ENCODE peak calls at places on chromosomes 3 and 15, in five cellular contexts. One of them, this sample, is unnamed.
A peak's percentile ranks its signal among the peaks of the same experiment; 100 is the strongest.

GRCh38 chr15:99633655-99634054 is 67.9 kb downstream of the MEF2A start:
- DNase-seq in caudate nucleus: no peak
- DNase-seq in central memory CD8-positive, alpha-beta T cell: no peak
- DNase-seq in HuH-7.5: no peak
- DNase-seq in brain microvascular endothelial cell: no peak
- DNase-seq in this sample: no peak

GRCh38 chr3:183880121-183880520 is 4.6 kb downstream of the PARL start:
- DNase-seq in caudate nucleus: no peak
- DNase-seq in central memory CD8-positive, alpha-beta T cell: no peak
- DNase-seq in HuH-7.5: no peak
- DNase-seq in brain microvascular endothelial cell: no peak
- DNase-seq in this sample: no peak

GRCh38 chr3:178112134-178112533 is 424.1 kb upstream of the KCNMB2 start:
- DNase-seq in caudate nucleus: no peak
- DNase-seq in central memory CD8-positive, alpha-beta T cell: no peak
- DNase-seq in HuH-7.5: no peak
- DNase-seq in brain microvascular endothelial cell: no peak
- DNase-seq in this sample: peak; percentile 4

GRCh38 chr3:167114619-167115018 is 265.5 kb downstream of the ZBBX start:
- DNase-seq in caudate nucleus: no peak
- DNase-seq in central memory CD8-positive, alpha-beta T cell: no peak
- DNase-seq in HuH-7.5: no peak
- DNase-seq in brain microvascular endothelial cell: no peak
- DNase-seq in this sample: no peak

GRCh38 chr3:107738486-107739183 is 215.9 kb downstream of the BBX start:
- DNase-seq in caudate nucleus: no peak
- DNase-seq in central memory CD8-positive, alpha-beta T cell: no peak
- DNase-seq in HuH-7.5: no peak
- DNase-seq in brain microvascular endothelial cell: no peak
- DNase-seq in this sample: no peak

GRCh38 chr3:11770477-11771381 is 76.0 kb downstream of the TAMM41 start:
- DNase-seq in caudate nucleus: peak; percentile 41
- DNase-seq in central memory CD8-positive, alpha-beta T cell: peak; percentile 35
- DNase-seq in HuH-7.5: peak; percentile 82
- DNase-seq in brain microvascular endothelial cell: peak; percentile 84
- DNase-seq in this sample: peak; percentile 75

GRCh38 chr3:116393199-116393598 is 52.1 kb downstream of the LSAMP start:
- DNase-seq in caudate nucleus: no peak
- DNase-seq in central memory CD8-positive, alpha-beta T cell: no peak
- DNase-seq in HuH-7.5: no peak
- DNase-seq in brain microvascular endothelial cell: no peak
- DNase-seq in this sample: no peak

GRCh38 chr3:50807266-50807665 is 132.5 kb downstream of the DOCK3 start:
- DNase-seq in caudate nucleus: no peak
- DNase-seq in central memory CD8-positive, alpha-beta T cell: no peak
- DNase-seq in HuH-7.5: no peak
- DNase-seq in brain microvascular endothelial cell: no peak
- DNase-seq in this sample: peak; percentile 31

GRCh38 chr15:62254137-62254934 is 89.3 kb upstream of the C2CD4B start:
- DNase-seq in caudate nucleus: no peak
- DNase-seq in central memory CD8-positive, alpha-beta T cell: peak; percentile 35
- DNase-seq in HuH-7.5: peak; percentile 57
- DNase-seq in brain microvascular endothelial cell: peak; percentile 56
- DNase-seq in this sample: peak; percentile 38

GRCh38 chr3:133038089-133038730 is at the start of gene TMEM108:
- DNase-seq in caudate nucleus: peak; percentile 77
- DNase-seq in central memory CD8-positive, alpha-beta T cell: no peak
- DNase-seq in HuH-7.5: no peak
- DNase-seq in brain microvascular endothelial cell: peak; percentile 76
- DNase-seq in this sample: no peak

GRCh38 chr3:22372292-22372949 is 621.4 kb upstream of the ZNF385D start:
- DNase-seq in caudate nucleus: no peak
- DNase-seq in central memory CD8-positive, alpha-beta T cell: no peak
- DNase-seq in HuH-7.5: no peak
- DNase-seq in brain microvascular endothelial cell: no peak
- DNase-seq in this sample: no peak

GRCh38 chr15:100686725-100687488 is 84.5 kb downstream of the ASB7 start:
- DNase-seq in caudate nucleus: no peak
- DNase-seq in central memory CD8-positive, alpha-beta T cell: no peak
- DNase-seq in HuH-7.5: no peak
- DNase-seq in brain microvascular endothelial cell: peak; percentile 43
- DNase-seq in this sample: no peak

GRCh38 chr3:130316164-130316563 is 29.3 kb upstream of the COL6A5 start:
- DNase-seq in caudate nucleus: no peak
- DNase-seq in central memory CD8-positive, alpha-beta T cell: no peak
- DNase-seq in HuH-7.5: no peak
- DNase-seq in brain microvascular endothelial cell: no peak
- DNase-seq in this sample: peak; percentile 8

GRCh38 chr3:141979050-141979671 is 102.7 kb downstream of the ATP1B3 start:
- DNase-seq in caudate nucleus: no peak
- DNase-seq in central memory CD8-positive, alpha-beta T cell: no peak
- DNase-seq in HuH-7.5: no peak
- DNase-seq in brain microvascular endothelial cell: peak; percentile 59
- DNase-seq in this sample: peak; percentile 94

GRCh38 chr3:140753865-140754754 is 76.2 kb downstream of the TRIM42 start:
- DNase-seq in caudate nucleus: no peak
- DNase-seq in central memory CD8-positive, alpha-beta T cell: no peak
- DNase-seq in HuH-7.5: no peak
- DNase-seq in brain microvascular endothelial cell: no peak
- DNase-seq in this sample: peak; percentile 39

GRCh38 chr15:96720656-96721055 is 390.2 kb downstream of the NR2F2 start:
- DNase-seq in caudate nucleus: no peak
- DNase-seq in central memory CD8-positive, alpha-beta T cell: no peak
- DNase-seq in HuH-7.5: no peak
- DNase-seq in brain microvascular endothelial cell: no peak
- DNase-seq in this sample: no peak

GRCh38 chr3:146513386-146514051 is 30.9 kb downstream of the PLSCR1 start:
- DNase-seq in caudate nucleus: no peak
- DNase-seq in central memory CD8-positive, alpha-beta T cell: no peak
- DNase-seq in HuH-7.5: no peak
- DNase-seq in brain microvascular endothelial cell: no peak
- DNase-seq in this sample: peak; percentile 4

GRCh38 chr3:13034109-13034800 is 39.0 kb downstream of the IQSEC1 start:
- DNase-seq in caudate nucleus: no peak
- DNase-seq in central memory CD8-positive, alpha-beta T cell: no peak
- DNase-seq in HuH-7.5: no peak
- DNase-seq in brain microvascular endothelial cell: no peak
- DNase-seq in this sample: no peak

GRCh38 chr3:106119691-106120090 is 250.9 kb upstream of the CBLB start:
- DNase-seq in caudate nucleus: no peak
- DNase-seq in central memory CD8-positive, alpha-beta T cell: no peak
- DNase-seq in HuH-7.5: no peak
- DNase-seq in brain microvascular endothelial cell: peak; percentile 73
- DNase-seq in this sample: peak; percentile 79

GRCh38 chr3:124256156-124256555 is 264.2 kb upstream of the ROPN1 start:
- DNase-seq in caudate nucleus: no peak
- DNase-seq in central memory CD8-positive, alpha-beta T cell: no peak
- DNase-seq in HuH-7.5: no peak
- DNase-seq in brain microvascular endothelial cell: no peak
- DNase-seq in this sample: no peak

GRCh38 chr15:58066042-58066867 is 744 bp upstream of the ALDH1A2 start:
- DNase-seq in caudate nucleus: no peak
- DNase-seq in central memory CD8-positive, alpha-beta T cell: no peak
- DNase-seq in HuH-7.5: peak; percentile 72
- DNase-seq in brain microvascular endothelial cell: peak; percentile 6
- DNase-seq in this sample: no peak

GRCh38 chr3:53109822-53110771 is 20.1 kb downstream of the RFT1 start:
- DNase-seq in caudate nucleus: no peak
- DNase-seq in central memory CD8-positive, alpha-beta T cell: no peak
- DNase-seq in HuH-7.5: no peak
- DNase-seq in brain microvascular endothelial cell: peak; percentile 54
- DNase-seq in this sample: no peak

GRCh38 chr15:67680645-67681044 is 138.1 kb downstream of the MAP2K5 start:
- DNase-seq in caudate nucleus: no peak
- DNase-seq in central memory CD8-positive, alpha-beta T cell: no peak
- DNase-seq in HuH-7.5: peak; percentile 10
- DNase-seq in brain microvascular endothelial cell: no peak
- DNase-seq in this sample: no peak

GRCh38 chr3:192467230-192468186 is 259.8 kb downstream of the FGF12 start:
- DNase-seq in caudate nucleus: peak; percentile 16
- DNase-seq in central memory CD8-positive, alpha-beta T cell: peak; percentile 15
- DNase-seq in HuH-7.5: peak; percentile 11
- DNase-seq in brain microvascular endothelial cell: peak; percentile 47
- DNase-seq in this sample: peak; percentile 61

GRCh38 chr15:20353966-20354883 is 187.4 kb downstream of the GOLGA6L6 start:
- DNase-seq in caudate nucleus: no peak
- DNase-seq in central memory CD8-positive, alpha-beta T cell: no peak
- DNase-seq in HuH-7.5: no peak
- DNase-seq in brain microvascular endothelial cell: no peak
- DNase-seq in this sample: no peak

GRCh38 chr15:48547305-48547704 is 98.2 kb downstream of the FBN1 start:
- DNase-seq in caudate nucleus: no peak
- DNase-seq in central memory CD8-positive, alpha-beta T cell: no peak
- DNase-seq in HuH-7.5: no peak
- DNase-seq in brain microvascular endothelial cell: peak; percentile 90
- DNase-seq in this sample: no peak

GRCh38 chr15:94174399-94174802 is 57.0 kb upstream of the MCTP2 start:
- DNase-seq in caudate nucleus: no peak
- DNase-seq in central memory CD8-positive, alpha-beta T cell: no peak
- DNase-seq in HuH-7.5: no peak
- DNase-seq in brain microvascular endothelial cell: peak; percentile 42
- DNase-seq in this sample: peak; percentile 55

This sample was measured in A172.